ENCODE peak calls at places on chromosomes 4 and X, in eight cellular contexts. G is cardiac muscle cell, Y is IMR-90, D is fibroblast of lung, U is PC-9, H is GM12878, O is esophagus squamous epithelium, E is lower lobe of right lung. R is an unnamed sample.

GRCh38 chr4:8261851-8262535 is 7.6 kb upstream of the HTRA3 start:
- DNase-seq in G (peak), Y (peak), D (peak), U (no peak), H (no peak), O (no peak), E (no peak), R (peak)

GRCh38 chr4:15729910-15730533 is 27.2 kb downstream of the BST1 start:
- DNase-seq in G (peak), Y (peak), D (peak), U (peak), H (peak), O (no peak), E (no peak), R (peak)

GRCh38 chr4:128757712-128758111 is 51.8 kb upstream of the JADE1 start:
- DNase-seq in G (no peak), Y (peak), D (no peak), U (no peak), H (no peak), O (no peak), E (no peak), R (no peak)

GRCh38 chr4:91288702-91289311 is 1015.0 kb upstream of the GRID2 start:
- DNase-seq in G (no peak), Y (no peak), D (no peak), U (no peak), H (no peak), O (no peak), E (no peak), R (no peak)

GRCh38 chr4:6373541-6374410 is 98.6 kb downstream of the PPP2R2C start:
- DNase-seq in G (no peak), Y (no peak), D (no peak), U (no peak), H (no peak), O (no peak), E (peak), R (no peak)

GRCh38 chr4:184347251-184348239 is 126.8 kb downstream of the IRF2 start:
- DNase-seq in G (peak), Y (peak), D (peak), U (peak), H (peak), O (no peak), E (peak), R (peak)

GRCh38 chr4:181301735-181302380 is 941.3 kb upstream of the TENM3 start:
- DNase-seq in G (peak), Y (peak), D (peak), U (peak), H (no peak), O (no peak), E (peak), R (peak)

GRCh38 chr4:1842993-1843448 is 12.9 kb downstream of the LETM1 start:
- DNase-seq in G (peak), Y (peak), D (peak), U (no peak), H (no peak), O (no peak), E (no peak), R (peak)

GRCh38 chrX:45762699-45763647 is 562.3 kb upstream of the DIPK2B start:
- DNase-seq in G (no peak), Y (no peak), D (no peak), U (no peak), H (peak), O (no peak), E (no peak), R (peak)

GRCh38 chr4:15457401-15458201 is 12.1 kb upstream of the CC2D2A start:
- DNase-seq in G (peak), Y (peak), D (peak), U (no peak), H (peak), O (no peak), E (no peak), R (peak)

GRCh38 chr4:123409301-123409700 is 12.7 kb downstream of the SPRY1 start:
- DNase-seq in G (peak), Y (no peak), D (no peak), U (no peak), H (no peak), O (no peak), E (no peak), R (no peak)

GRCh38 chr4:154495867-154496266 is 4.3 kb upstream of the DCHS2 start:
- DNase-seq in G (no peak), Y (no peak), D (no peak), U (no peak), H (no peak), O (no peak), E (no peak), R (no peak)

GRCh38 chr4:20589436-20589835 is 110.8 kb upstream of the PACRGL start:
- DNase-seq in G (no peak), Y (no peak), D (no peak), U (no peak), H (no peak), O (no peak), E (no peak), R (no peak)

GRCh38 chrX:134753185-134754008 is 95.1 kb upstream of the PLAC1 start:
- DNase-seq in G (peak), Y (peak), D (peak), U (no peak), H (no peak), O (no peak), E (no peak), R (peak)

GRCh38 chr4:121668368-121669162 is 28.2 kb downstream of the ANXA5 start:
- DNase-seq in G (peak), Y (peak), D (peak), U (no peak), H (no peak), O (no peak), E (no peak), R (peak)

GRCh38 chr4:1285790-1286553 is 3.7 kb upstream of the MAEA start:
- DNase-seq in G (no peak), Y (peak), D (no peak), U (no peak), H (no peak), O (no peak), E (no peak), R (no peak)

GRCh38 chrX:39174761-39175417 is 373.6 kb downstream of the MID1IP1 start:
- DNase-seq in G (peak), Y (no peak), D (no peak), U (no peak), H (no peak), O (no peak), E (peak), R (no peak)

GRCh38 chrX:118024482-118024881 is 92.1 kb downstream of the KLHL13 start:
- DNase-seq in G (no peak), Y (no peak), D (no peak), U (no peak), H (no peak), O (no peak), E (no peak), R (no peak)

GRCh38 chr4:101651778-101652177 is 138.8 kb upstream of the BANK1 start:
- DNase-seq in G (no peak), Y (no peak), D (peak), U (no peak), H (no peak), O (no peak), E (no peak), R (no peak)

GRCh38 chr4:112708772-112709171 is 71.8 kb downstream of the LARP7 start:
- DNase-seq in G (no peak), Y (no peak), D (no peak), U (no peak), H (no peak), O (no peak), E (no peak), R (no peak)

GRCh38 chr4:87078987-87079469 is 141.4 kb downstream of the KLHL8 start:
- DNase-seq in G (peak), Y (peak), D (peak), U (no peak), H (no peak), O (no peak), E (no peak), R (peak)

GRCh38 chr4:94171616-94172015 is 36.0 kb upstream of the SMARCAD1 start:
- DNase-seq in G (no peak), Y (no peak), D (no peak), U (no peak), H (no peak), O (no peak), E (no peak), R (no peak)

GRCh38 chr4:169152899-169153298 is 117.9 kb downstream of the SH3RF1 start:
- DNase-seq in G (no peak), Y (no peak), D (no peak), U (no peak), H (no peak), O (no peak), E (no peak), R (no peak)

GRCh38 chr4:122328893-122329292 is 49.9 kb upstream of the ADAD1 start:
- DNase-seq in G (no peak), Y (no peak), D (no peak), U (no peak), H (no peak), O (no peak), E (no peak), R (no peak)

DNA sequence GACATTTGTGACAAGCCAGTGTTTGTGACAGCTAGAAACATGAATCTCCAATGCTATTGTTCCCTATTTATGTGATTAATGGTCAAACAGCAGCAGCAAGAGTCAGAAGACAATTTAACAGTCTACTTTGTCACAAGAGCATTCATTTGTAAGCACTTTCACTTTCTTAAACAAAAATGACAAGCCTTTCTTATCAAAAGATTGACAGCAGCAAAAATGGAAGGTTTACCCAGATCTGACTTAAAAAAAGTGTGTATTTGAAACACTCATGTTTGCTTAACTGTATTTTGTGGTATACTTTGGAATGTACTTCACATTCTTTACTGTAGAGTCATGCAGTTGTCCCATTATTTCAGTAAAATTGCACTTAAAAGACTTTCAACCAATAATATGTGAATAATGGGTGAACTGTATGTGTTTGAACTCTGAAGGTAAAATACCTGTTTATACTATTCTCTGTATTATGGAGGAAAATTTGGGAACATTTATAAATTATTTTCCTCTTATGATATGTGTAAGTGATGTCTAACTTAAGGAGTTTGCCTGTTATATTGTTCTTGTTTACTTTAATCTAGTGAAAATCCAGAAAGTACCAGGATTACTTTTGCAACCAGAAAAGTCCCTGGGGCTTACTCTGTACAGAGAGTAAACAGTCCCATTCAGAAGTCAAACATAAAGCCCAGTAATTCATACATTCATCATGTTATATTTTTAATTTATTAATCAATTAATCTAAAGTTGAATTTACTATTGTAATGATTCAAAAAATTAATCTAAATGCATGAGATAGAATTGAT is 314.9 kb upstream of the TRAM1L1 start:
- DNase-seq in G (peak), Y (peak), D (peak), U (no peak), H (no peak), O (no peak), E (no peak), R (peak)
- H3K4me3 ChIP-seq in G (no peak), Y (no peak), D (no peak), U (peak), H (no peak), O (no peak), E (no peak), R (no peak)

GRCh38 chr4:3307891-3308575 is 15.2 kb downstream of the RGS12 start:
- DNase-seq in G (no peak), Y (no peak), D (no peak), U (no peak), H (no peak), O (no peak), E (peak), R (no peak)
- H3K4me3 ChIP-seq in G (no peak), Y (no peak), D (no peak), U (no peak), H (no peak), O (no peak), E (no peak), R (no peak)

GRCh38 chr4:138789796-138790195 is 225.8 kb upstream of the NOCT start:
- DNase-seq in G (no peak), Y (no peak), D (no peak), U (no peak), H (peak), O (no peak), E (no peak), R (no peak)

GRCh38 chr4:138788857-138789256 is 226.7 kb upstream of the NOCT start:
- DNase-seq in G (no peak), Y (no peak), D (no peak), U (no peak), H (no peak), O (no peak), E (no peak), R (no peak)

GRCh38 chr4:138796761-138797160 is 218.8 kb upstream of the NOCT start:
- DNase-seq in G (no peak), Y (no peak), D (no peak), U (no peak), H (no peak), O (no peak), E (no peak), R (no peak)

GRCh38 chr4:138790993-138791392 is 224.6 kb upstream of the NOCT start:
- DNase-seq in G (no peak), Y (no peak), D (no peak), U (no peak), H (no peak), O (no peak), E (no peak), R (no peak)
- H3K4me3 ChIP-seq in G (no peak), Y (no peak), D (no peak), U (no peak), H (no peak), O (no peak), E (no peak), R (no peak)

GRCh38 chrX:1440506-1440905 is 12.2 kb downstream of the ASMTL start:
- DNase-seq in G (no peak), Y (no peak), D (no peak), U (no peak), H (no peak), O (no peak), E (peak), R (no peak)

GRCh38 chrX:1442016-1442665 is 10.6 kb downstream of the ASMTL start:
- DNase-seq in G (no peak), Y (no peak), D (no peak), U (no peak), H (no peak), O (no peak), E (peak), R (no peak)

GRCh38 chrX:1444896-1445480 is 7.7 kb downstream of the ASMTL start:
- DNase-seq in G (no peak), Y (no peak), D (no peak), U (no peak), H (no peak), O (no peak), E (peak), R (no peak)

GRCh38 chrX:1443496-1444075 is 9.1 kb downstream of the ASMTL start:
- DNase-seq in G (no peak), Y (no peak), D (no peak), U (no peak), H (no peak), O (no peak), E (peak), R (no peak)

DNA sequence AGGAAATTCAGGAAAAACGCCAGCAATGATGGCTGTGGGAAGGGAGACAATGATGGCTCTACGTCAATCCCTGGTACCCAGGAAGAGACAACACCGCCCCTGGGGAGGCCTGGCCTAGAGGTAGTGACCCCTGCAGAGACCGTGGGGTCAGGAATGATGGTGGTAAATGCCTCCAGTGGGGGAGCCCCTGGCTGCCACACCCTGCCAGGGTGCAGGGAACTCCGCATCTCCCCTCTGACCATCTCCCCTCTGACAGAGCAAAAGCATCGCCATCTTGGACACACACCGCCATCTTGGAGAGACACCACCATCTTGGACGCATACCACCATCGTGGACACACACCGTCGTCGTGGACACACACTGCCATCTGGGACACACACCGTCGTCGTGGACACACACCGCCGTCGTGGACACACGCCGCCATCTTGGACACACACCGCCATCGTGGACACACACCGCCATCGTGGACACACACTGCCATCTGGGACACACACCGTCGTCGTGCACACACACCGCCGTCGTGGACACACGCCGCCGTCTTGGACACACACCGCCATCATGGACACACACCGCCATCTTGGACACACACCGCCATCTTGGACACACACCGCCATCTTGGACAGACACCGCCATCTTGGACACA is 9.9 kb downstream of the ASMTL start:
- DNase-seq in G (no peak), Y (no peak), D (no peak), U (no peak), H (no peak), O (no peak), E (peak), R (no peak)
- H3K4me3 ChIP-seq in G (no peak), Y (no peak), D (no peak), U (no peak), H (no peak), O (no peak), E (no peak), R (no peak)

GRCh38 chr4:108249397-108249796 is 80.7 kb upstream of the LEF1 start:
- DNase-seq in G (no peak), Y (no peak), D (no peak), U (no peak), H (no peak), O (no peak), E (no peak), R (no peak)
- H3K4me3 ChIP-seq in G (no peak), Y (no peak), D (no peak), U (no peak), H (no peak), O (no peak), E (no peak), R (no peak)

GRCh38 chr4:73045894-73046293 is 23.6 kb downstream of the COX18 start:
- DNase-seq in G (no peak), Y (peak), D (no peak), U (no peak), H (no peak), O (no peak), E (no peak), R (no peak)

GRCh38 chr4:73053974-73054480 is 15.5 kb downstream of the COX18 start:
- DNase-seq in G (peak), Y (peak), D (peak), U (no peak), H (no peak), O (no peak), E (no peak), R (peak)

GRCh38 chr4:73055241-73055897 is 14.1 kb downstream of the COX18 start:
- DNase-seq in G (no peak), Y (peak), D (no peak), U (no peak), H (no peak), O (no peak), E (no peak), R (no peak)

GRCh38 chr4:73053076-73053475 is 16.4 kb downstream of the COX18 start:
- DNase-seq in G (peak), Y (peak), D (peak), U (no peak), H (no peak), O (no peak), E (no peak), R (peak)

GRCh38 chr4:73051625-73052024 is 17.9 kb downstream of the COX18 start:
- DNase-seq in G (no peak), Y (no peak), D (no peak), U (no peak), H (no peak), O (no peak), E (no peak), R (no peak)
- H3K4me3 ChIP-seq in G (no peak), Y (no peak), D (no peak), U (no peak), H (no peak), O (no peak), E (no peak), R (no peak)

GRCh38 chr4:98758182-98758581 is 99.8 kb upstream of the TSPAN5 start:
- DNase-seq in G (no peak), Y (no peak), D (no peak), U (no peak), H (no peak), O (no peak), E (no peak), R (no peak)
- H3K4me3 ChIP-seq in G (no peak), Y (no peak), D (no peak), U (no peak), H (no peak), O (no peak), E (no peak), R (no peak)